ENCODE peak calls at places on chromosomes 2 and 18, in nine cellular contexts. P is ovary, I is breast epithelium, F is mesendoderm, U is RWPE2, R is coronary artery, A is dorsolateral prefrontal cortex, D is IMR-90, O is cardiac muscle cell. Z is an unnamed sample.
A peak's percentile ranks its signal among the peaks of the same experiment; 100 is the strongest.

GRCh38 chr2:84556190-84556589 is 39.9 kb downstream of the DNAH6 start:
- DNase-seq in F (no peak), D (no peak), I (no peak), P (no peak), A (no peak), U (no peak), O (no peak), R (no peak), Z (no peak)

GRCh38 chr2:43388371-43388770 is 162.0 kb upstream of the ZFP36L2 start:
- DNase-seq in P (no peak), O (no peak), I (no peak), R (no peak), F (no peak), A (no peak), U (no peak), D (no peak), Z (no peak)

GRCh38 chr2:239916205-239917127 is 108.7 kb downstream of the NDUFA10 start:
- DNase-seq in R (peak; percentile 64), A (no peak), D (no peak), U (peak; percentile 42), I (no peak), F (no peak), P (no peak), O (no peak), Z (no peak)

GRCh38 chr2:223626713-223627112 is 24.6 kb upstream of the SCG2 start:
- DNase-seq in F (no peak), A (no peak), U (no peak), D (peak; percentile 75), O (peak; percentile 93), I (no peak), R (no peak), P (no peak), Z (no peak)

GRCh38 chr2:143181494-143181893 is 52.3 kb downstream of the ARHGAP15 start:
- DNase-seq in F (no peak), D (no peak), O (no peak), I (no peak), R (no peak), A (no peak), U (no peak), P (no peak), Z (no peak)

GRCh38 chr2:128536925-128537620 is 218.4 kb upstream of the HS6ST1 start:
- DNase-seq in I (no peak), R (no peak), D (peak; percentile 99), F (peak; percentile 90), U (no peak), P (no peak), A (no peak), O (peak; percentile 91), Z (no peak)

GRCh38 chr2:119659601-119660342 is 19.2 kb upstream of the TMEM177 start:
- DNase-seq in F (peak; percentile 58), U (no peak), O (peak; percentile 63), A (no peak), R (no peak), I (no peak), D (peak; percentile 32), P (no peak), Z (peak; percentile 26)

GRCh38 chr18:32289480-32290075 is 99.7 kb downstream of the MEP1B start:
- DNase-seq in U (no peak), O (peak; percentile 84), A (peak; percentile 39), R (no peak), P (peak; percentile 51), F (peak; percentile 82), D (peak; percentile 72), I (no peak), Z (peak; percentile 55)

DNA sequence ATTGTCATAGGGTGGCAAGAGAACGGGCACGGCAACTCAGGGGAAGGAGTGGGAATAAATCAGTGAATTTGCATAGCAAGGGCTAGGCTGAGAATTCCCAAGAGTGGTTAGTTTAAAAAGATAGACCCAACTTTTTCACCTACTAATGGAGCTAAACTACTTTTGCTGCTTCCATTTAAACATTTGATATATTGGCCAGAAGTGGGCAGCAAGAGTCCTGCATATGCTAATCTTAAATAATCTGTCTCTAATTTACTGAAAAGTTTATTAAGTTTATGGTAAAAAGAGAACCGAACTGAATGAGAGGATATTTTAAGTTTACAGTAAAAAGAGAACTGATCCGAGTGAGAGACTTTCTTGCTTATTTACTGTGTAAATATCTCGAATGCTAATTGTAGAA is 228.2 kb downstream of the CTNNA2 start:
- DNase-seq in P (no peak), F (no peak), O (no peak), R (no peak), I (no peak), A (no peak), D (no peak), U (no peak), Z (no peak)
- H3K27ac ChIP-seq in P (no peak overlapping the region), F (no peak overlapping the region), O (no peak overlapping the region), R (no peak overlapping the region), I (no peak overlapping the region), A (no peak overlapping the region), D (no peak overlapping the region), U (no peak overlapping the region), Z (no peak overlapping the region)

GRCh38 chr2:169358016-169358415 is 4.3 kb downstream of the LRP2 start:
- DNase-seq in D (no peak), F (no peak), I (no peak), P (no peak), O (no peak), U (no peak), R (no peak), A (no peak), Z (no peak)
- H3K27ac ChIP-seq in D (no peak overlapping the region), F (no peak overlapping the region), I (no peak overlapping the region), P (no peak overlapping the region), O (no peak overlapping the region), U (no peak overlapping the region), R (no peak overlapping the region), A (no peak overlapping the region), Z (no peak overlapping the region)

DNA sequence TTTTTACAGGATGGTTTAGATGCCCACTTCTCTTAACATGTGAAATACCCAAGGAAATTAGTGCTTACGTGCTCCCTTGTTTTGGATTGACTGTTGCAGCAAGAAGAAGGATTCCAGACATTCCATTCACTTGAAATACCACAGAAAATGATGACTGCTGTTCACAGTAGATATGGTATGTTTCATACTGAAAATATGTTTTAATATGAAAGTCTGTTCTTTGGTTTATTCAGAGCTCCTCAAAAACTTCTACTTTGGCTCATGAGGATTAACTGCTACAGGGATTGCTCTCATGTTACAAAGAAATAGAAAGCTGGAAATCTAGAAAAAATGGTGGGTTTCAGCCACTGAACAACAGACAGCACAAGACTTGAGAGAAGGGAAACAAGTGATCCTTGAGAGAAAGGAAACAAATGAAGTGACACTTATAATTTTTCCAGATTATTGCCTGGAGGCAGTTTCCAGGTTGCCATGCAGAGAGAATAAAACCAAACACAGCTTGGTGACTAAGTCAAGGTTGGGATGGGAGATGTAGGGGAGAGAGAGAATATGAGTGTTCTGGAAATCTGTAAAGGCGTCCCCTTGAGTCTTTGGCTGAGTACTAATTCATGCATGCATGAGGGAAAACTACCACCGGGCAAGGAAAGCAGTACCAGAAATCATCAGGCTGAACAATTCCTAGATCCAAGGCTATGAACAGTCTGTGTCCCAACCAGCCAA is 348.1 kb downstream of the CLIP4 start:
- DNase-seq in A (no peak), O (peak; percentile 83), P (no peak), D (peak; percentile 88), F (peak; percentile 48), R (no peak), U (no peak), I (no peak), Z (no peak)
- H3K27ac ChIP-seq in A (no peak overlapping the region), O (no peak overlapping the region), P (no peak overlapping the region), D (peak overlapping the region; percentile 86), F (no peak overlapping the region), R (no peak overlapping the region), U (peak overlapping the region; percentile 95), I (no peak overlapping the region), Z (no peak overlapping the region)

GRCh38 chr2:150373374-150373773 is 114.1 kb downstream of the RND3 start:
- DNase-seq in D (no peak), A (no peak), O (no peak), R (no peak), P (no peak), F (no peak), I (no peak), U (no peak), Z (no peak)
- H3K27ac ChIP-seq in D (no peak overlapping the region), A (no peak overlapping the region), O (no peak overlapping the region), R (no peak overlapping the region), P (no peak overlapping the region), F (no peak overlapping the region), I (no peak overlapping the region), U (no peak overlapping the region), Z (no peak overlapping the region)